ENCODE peak calls at places on chromosomes 1 and 21, in four cellular contexts. G is SK-N-MC, R is transverse colon, B is H1. I is an unnamed sample.

GRCh38 chr1:93960641-93961147 is 51.5 kb upstream of the GCLM start:
- DNase-seq in G (no peak), R (peak), B (no peak), I (no peak)

GRCh38 chr1:2951856-2952255 is 69.4 kb upstream of the ACTRT2 start:
- DNase-seq in G (no peak), R (no peak), B (no peak), I (no peak)

GRCh38 chr1:167171286-167171929 is 49.3 kb upstream of the POU2F1 start:
- DNase-seq in G (no peak), R (no peak), B (no peak), I (no peak)

GRCh38 chr1:205294914-205295310 is 26.6 kb downstream of the NUAK2 start:
- DNase-seq in G (no peak), R (no peak), B (peak), I (no peak)

GRCh38 chr1:43101061-43101460 is 71.0 kb downstream of the EBNA1BP2 start:
- DNase-seq in G (no peak), R (no peak), B (no peak), I (no peak)

GRCh38 chr1:14681182-14681581 is 82.7 kb downstream of the KAZN start:
- DNase-seq in G (no peak), R (no peak), B (no peak), I (no peak)

GRCh38 chr1:28028873-28029654 is 59.3 kb downstream of the EYA3 start:
- DNase-seq in G (no peak), R (no peak), B (no peak), I (no peak)

GRCh38 chr1:84700065-84700464 is 9.8 kb upstream of the SSX2IP start:
- DNase-seq in G (no peak), R (no peak), B (no peak), I (no peak)

GRCh38 chr1:27114522-27114921 is 40.4 kb downstream of the SLC9A1 start:
- DNase-seq in G (no peak), R (no peak), B (no peak), I (no peak)

GRCh38 chr1:24379733-24380315 is 33.8 kb downstream of the STPG1 start:
- DNase-seq in G (no peak), R (no peak), B (peak), I (no peak)

GRCh38 chr1:243732627-243733026 is 117.4 kb downstream of the AKT3 start:
- DNase-seq in G (no peak), R (no peak), B (no peak), I (no peak)

GRCh38 chr1:154157520-154158306 is 2.8 kb upstream of the NUP210L start:
- DNase-seq in G (no peak), R (no peak), B (no peak), I (peak)

GRCh38 chr1:201143726-201144635 is 10.3 kb downstream of the TMEM9 start:
- DNase-seq in G (no peak), R (no peak), B (no peak), I (no peak)

GRCh38 chr1:86703696-86704455 is 500 bp upstream of the SH3GLB1 start:
- DNase-seq in G (no peak), R (no peak), B (no peak), I (no peak)

GRCh38 chr1:224116131-224116530 is 2.2 kb downstream of the FBXO28 start:
- DNase-seq in G (peak), R (no peak), B (no peak), I (peak)

GRCh38 chr1:194975913-194976312 is 1632.3 kb downstream of the KCNT2 start:
- DNase-seq in G (no peak), R (no peak), B (no peak), I (no peak)

GRCh38 chr1:203172184-203173115 is 3.2 kb downstream of the MYBPH start:
- DNase-seq in G (no peak), R (peak), B (peak), I (no peak)

GRCh38 chr1:119773711-119774241 is 5.1 kb upstream of the HMGCS2 start:
- DNase-seq in G (no peak), R (no peak), B (no peak), I (no peak)

GRCh38 chr1:216183427-216183826 is 239.8 kb downstream of the USH2A start:
- DNase-seq in G (no peak), R (no peak), B (no peak), I (no peak)

GRCh38 chr1:31591425-31592093 is 15.2 kb downstream of the TINAGL1 start:
- DNase-seq in G (peak), R (no peak), B (peak), I (no peak)

GRCh38 chr21:46559291-46559983 is 45.4 kb downstream of the S100B start:
- DNase-seq in G (no peak), R (no peak), B (peak), I (no peak)

GRCh38 chr1:223189903-223190724 is 47.1 kb upstream of the TLR5 start:
- DNase-seq in G (no peak), R (no peak), B (peak), I (no peak)

GRCh38 chr1:86841120-86841519 is 72.8 kb downstream of the SELENOF start:
- DNase-seq in G (no peak), R (no peak), B (no peak), I (no peak)

GRCh38 chr1:1084372-1085170 is 10.5 kb upstream of the RNF223 start:
- DNase-seq in G (no peak), R (peak), B (no peak), I (no peak)

GRCh38 chr1:187408217-187409004 is 579.7 kb downstream of the PLA2G4A start:
- DNase-seq in G (no peak), R (no peak), B (no peak), I (no peak)

GRCh38 chr1:234114648-234115307 is 210.3 kb downstream of the SLC35F3 start:
- DNase-seq in G (peak), R (peak), B (no peak), I (peak)

GRCh38 chr1:231160851-231161710 is 777 bp upstream of the TRIM67 start:
- DNase-seq in G (no peak), R (no peak), B (peak), I (no peak)

GRCh38 chr1:41827991-41828570 is 90.6 kb downstream of the HIVEP3 start:
- DNase-seq in G (no peak), R (no peak), B (no peak), I (no peak)

GRCh38 chr1:213925783-213926182 is 62.0 kb upstream of the PROX1 start:
- DNase-seq in G (no peak), R (no peak), B (no peak), I (no peak)

GRCh38 chr1:235720544-235720943 is 71.0 kb upstream of the GNG4 start:
- DNase-seq in G (no peak), R (no peak), B (no peak), I (no peak)

GRCh38 chr1:92792340-92792782 is 7.5 kb upstream of the EVI5 start:
- DNase-seq in G (no peak), R (no peak), B (no peak), I (no peak)

DNA sequence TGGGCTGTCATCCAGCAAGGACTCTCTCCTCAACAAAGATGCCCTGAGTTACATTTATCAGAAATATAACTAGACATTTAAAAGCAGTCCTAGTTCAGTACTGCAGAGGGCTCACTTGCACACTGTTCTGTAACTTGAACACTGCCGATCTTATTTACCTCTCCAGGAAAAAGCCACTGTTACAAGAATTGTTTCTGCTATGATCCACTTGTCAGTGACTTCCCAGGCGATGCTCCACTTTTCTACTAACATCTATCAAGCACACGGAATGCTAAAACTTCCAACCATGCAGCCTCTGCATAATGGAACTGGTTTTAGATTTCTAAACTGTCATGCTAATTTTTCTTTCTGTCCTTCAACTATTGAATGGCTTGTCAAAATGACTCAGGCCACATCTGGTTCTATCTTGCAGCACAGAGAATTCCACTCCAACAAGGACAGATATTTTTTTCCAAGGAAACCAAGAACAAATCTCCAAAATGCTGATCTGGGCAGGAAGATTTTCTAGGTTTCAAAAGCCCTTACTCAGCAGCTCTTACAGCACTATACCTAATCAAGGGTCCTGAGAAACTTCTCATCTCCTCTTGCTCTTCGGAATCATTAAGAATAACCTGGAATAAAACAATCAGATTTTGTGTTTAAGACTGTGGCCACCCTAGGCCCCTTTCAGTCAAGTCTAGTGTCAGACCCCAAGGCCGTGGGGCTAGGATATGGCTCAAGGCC is 9.9 kb downstream of the SEC16B start:
- DNase-seq in G (no peak), R (no peak), B (no peak), I (no peak)
- TF ChIP-seq POLR2AphosphoS5 in G (no peak), R (no peak), B (no peak), I (no peak)

GRCh38 chr1:116737855-116738318 is 16.3 kb upstream of the CD2 start:
- DNase-seq in G (no peak), R (no peak), B (no peak), I (no peak)
- H3K4me3 ChIP-seq in G (no peak), R (no peak), B (no peak), I (no peak)

DNA sequence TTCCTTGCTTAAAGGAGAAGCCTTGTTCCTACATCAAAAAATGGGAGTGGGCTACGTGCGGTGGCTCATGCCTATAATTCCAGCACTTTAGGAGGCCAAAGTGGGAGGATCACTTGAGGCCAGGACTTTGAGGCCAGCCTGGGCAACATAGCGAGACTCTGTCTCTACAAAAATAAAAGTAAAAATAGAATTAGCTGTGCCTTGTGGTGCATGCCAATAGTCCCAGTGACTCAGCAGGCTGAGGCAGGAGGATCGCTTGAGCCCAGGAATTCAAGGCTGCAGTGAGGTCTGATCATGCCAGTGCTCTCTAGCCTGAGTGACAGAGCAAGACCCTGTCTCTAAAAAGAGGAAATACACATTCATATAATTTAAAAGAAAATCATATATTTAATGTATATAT is 127.1 kb downstream of the C1orf21 start:
- DNase-seq in G (no peak), R (no peak), B (no peak), I (no peak)
- H3K27ac ChIP-seq in G (no peak), R (peak), B (no peak), I (no peak)

GRCh38 chr1:9827558-9828185 is 3.9 kb upstream of the CLSTN1 start:
- DNase-seq in G (no peak), R (no peak), B (peak), I (no peak)
- TF ChIP-seq POLR2AphosphoS5 in G (no peak), R (no peak), B (no peak), I (no peak)

DNA sequence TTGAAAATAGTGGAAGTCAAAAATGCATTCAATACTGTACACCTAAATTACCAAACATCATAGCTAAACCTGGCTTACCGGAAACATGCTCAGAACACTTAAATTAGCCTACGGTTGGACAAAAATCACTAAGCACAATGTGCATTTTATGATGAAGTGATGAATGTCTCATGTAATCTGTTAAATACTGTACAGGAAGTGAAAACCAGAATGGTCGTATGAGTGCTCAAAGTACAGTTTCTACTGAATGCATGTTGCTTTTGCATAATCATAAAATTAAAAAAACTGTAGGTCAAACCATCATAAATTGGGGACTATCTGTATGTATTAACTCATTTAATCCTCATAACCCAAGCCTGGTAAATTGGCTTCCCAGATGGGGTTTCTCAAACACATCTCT is 356.6 kb upstream of the ST6GALNAC5 start:
- DNase-seq in G (no peak), R (no peak), B (no peak), I (no peak)
- H3K4me3 ChIP-seq in G (no peak), R (no peak), B (no peak), I (no peak)

GRCh38 chr21:36184561-36184960 is 27.9 kb downstream of the DOP1B start:
- DNase-seq in G (no peak), R (no peak), B (no peak), I (no peak)
- H3K27ac ChIP-seq in G (no peak), R (no peak), B (no peak), I (peak)